ENCODE peak calls at places on chromosomes 7 and 10, in seven cellular contexts. B, V, W, U, R, T and S are unnamed samples.

GRCh38 chr7:46811529-46811928 is 770.4 kb downstream of the TNS3 start:
- DNase-seq in R (no peak), W (no peak), T (no peak), V (no peak), U (no peak), B (peak; percentile 96), S (no peak)

GRCh38 chr10:4243651-4244050 is 458.6 kb upstream of the KLF6 start:
- DNase-seq in V (no peak), T (no peak), R (peak; percentile 83), U (no peak), B (peak; percentile 96), W (no peak), S (no peak)

GRCh38 chr7:40608321-40609075 is 473.7 kb downstream of the SUGCT start:
- DNase-seq in U (no peak), W (no peak), R (no peak), B (no peak), V (no peak), T (no peak), S (no peak)

GRCh38 chr10:132710746-132711617 is 75.0 kb downstream of the NKX6-2 start:
- DNase-seq in W (no peak), R (no peak), B (no peak), T (no peak), U (no peak), V (peak; percentile 26), S (no peak)

GRCh38 chr7:30169585-30169978 is 34.8 kb downstream of the MTURN start:
- DNase-seq in R (no peak), T (no peak), U (no peak), W (no peak), B (peak; percentile 84), V (no peak), S (no peak)

GRCh38 chr7:143126146-143126545 is 5.7 kb upstream of the PIP start:
- DNase-seq in W (no peak), B (no peak), R (no peak), U (no peak), T (no peak), V (no peak), S (no peak)

GRCh38 chr10:74786126-74786525 is 40.3 kb upstream of the KAT6B start:
- DNase-seq in W (no peak), T (no peak), B (no peak), U (no peak), V (no peak), R (no peak), S (no peak)

GRCh38 chr7:151034312-151035023 is 6.2 kb downstream of the ABCB8 start:
- DNase-seq in V (no peak), W (no peak), R (no peak), U (no peak), T (no peak), B (no peak), S (no peak)

GRCh38 chr7:27129729-27130539 is 623 bp downstream of the HOXA4 start:
- DNase-seq in W (no peak), V (peak; percentile 50), B (no peak), T (no peak), R (no peak), U (no peak), S (peak; percentile 18)

GRCh38 chr7:132528695-132529094 is 47.6 kb downstream of the PLXNA4 start:
- DNase-seq in B (no peak), T (no peak), U (no peak), R (no peak), V (no peak), W (no peak), S (no peak)

GRCh38 chr7:134085315-134085714 is 41.8 kb upstream of the LRGUK start:
- DNase-seq in T (no peak), B (no peak), U (no peak), W (no peak), R (no peak), V (no peak), S (no peak)

GRCh38 chr7:51046482-51046881 is 263.8 kb upstream of the GRB10 start:
- DNase-seq in V (no peak), T (no peak), U (no peak), R (no peak), B (no peak), W (no peak), S (no peak)